ENCODE peak calls at places on chromosomes 13 and 19, in eight cellular contexts. R is H9, V is MM.1S, P is GM12878, E is hepatocyte, N is OCI-LY7, M is fibroblast of lung, W is PC-9. D is an unnamed sample.

GRCh38 chr13:97307882-97308624 is 85.9 kb downstream of the MBNL2 start:
- DNase-seq in R (no peak), V (no peak), P (no peak), M (peak; percentile 47), E (no peak), W (peak; percentile 59), N (no peak), D (peak; percentile 86)

GRCh38 chr13:99321709-99322108 is 14.5 kb upstream of the GPR183 start:
- DNase-seq in W (no peak), P (no peak), V (no peak), M (no peak), N (no peak), E (no peak), R (no peak), D (no peak)

GRCh38 chr19:41997851-41998229 is 3.8 kb upstream of the ATP1A3 start:
- DNase-seq in P (no peak), R (peak; percentile 51), E (no peak), V (no peak), N (peak; percentile 46), M (no peak), W (no peak), D (no peak)

GRCh38 chr13:48411281-48412099 is 1.4 kb downstream of the LPAR6 start:
- DNase-seq in N (no peak), V (no peak), E (peak; percentile 7), M (no peak), R (no peak), W (no peak), P (no peak), D (no peak)

GRCh38 chr13:26929971-26930730 is 169.6 kb upstream of the GPR12 start:
- DNase-seq in M (peak; percentile 66), R (peak; percentile 83), W (peak; percentile 48), E (peak; percentile 87), P (no peak), N (peak; percentile 72), V (peak; percentile 38), D (peak; percentile 28)

GRCh38 chr13:74761794-74762193 is 627.6 kb upstream of the KLF12 start:
- DNase-seq in E (no peak), R (no peak), P (no peak), M (no peak), W (no peak), N (no peak), V (no peak), D (no peak)

GRCh38 chr19:56301152-56301551 is 13.5 kb downstream of the ZSCAN5A start:
- DNase-seq in P (no peak), W (no peak), R (no peak), E (no peak), N (no peak), V (no peak), M (no peak), D (no peak)

GRCh38 chr13:32075150-32075851 is 43.7 kb downstream of the FRY start:
- DNase-seq in W (no peak), V (no peak), P (no peak), E (no peak), R (no peak), N (no peak), M (no peak), D (no peak)

GRCh38 chr19:34513767-34514166 is 32.2 kb downstream of the WTIP start:
- DNase-seq in R (no peak), W (no peak), E (no peak), M (no peak), V (no peak), N (no peak), P (no peak), D (no peak)

GRCh38 chr13:88154001-88154400 is 482.8 kb downstream of the SLITRK5 start:
- DNase-seq in P (no peak), N (no peak), V (no peak), M (no peak), W (no peak), R (no peak), E (no peak), D (no peak)

DNA sequence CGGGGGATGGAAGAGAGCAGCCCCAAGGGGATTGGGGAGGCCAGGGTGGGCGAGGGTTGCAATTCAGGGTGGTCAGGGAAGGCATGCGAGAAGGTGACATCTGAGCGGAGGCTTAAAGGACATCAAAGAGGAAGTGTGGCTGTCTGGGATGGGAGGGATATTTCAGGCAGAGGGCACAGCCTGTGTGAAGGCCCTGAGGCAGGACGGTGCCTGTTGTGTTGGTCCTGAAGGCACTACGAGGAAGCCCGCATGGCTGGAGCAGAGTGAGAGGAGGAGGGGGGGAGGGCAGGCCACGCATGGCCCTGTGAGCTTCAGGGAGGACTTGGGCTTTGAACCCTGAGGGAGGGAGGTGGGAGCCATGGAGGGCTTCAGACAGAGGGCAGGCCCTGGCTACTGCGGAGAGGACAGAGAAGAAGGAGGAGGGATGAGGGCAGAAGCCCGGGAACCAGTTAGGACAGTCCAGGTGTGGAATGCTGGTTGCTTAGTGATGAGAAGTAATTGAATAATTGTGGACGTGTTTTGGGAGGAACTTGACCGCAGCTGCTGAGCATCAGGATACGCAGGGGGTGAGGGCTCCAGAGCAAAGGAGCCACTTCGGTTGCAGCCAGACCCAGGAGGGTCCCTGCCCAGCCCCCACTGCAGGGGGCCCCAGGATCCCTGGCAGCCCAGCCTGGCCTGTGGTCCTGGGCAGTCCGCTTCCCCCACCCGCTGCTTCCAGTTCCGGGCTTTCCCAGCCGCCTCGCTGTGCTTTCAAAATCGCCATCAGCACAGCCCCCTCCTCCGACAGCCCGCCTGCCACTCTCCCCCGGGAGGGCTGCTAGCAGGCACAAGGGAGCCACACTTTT is 6.2 kb downstream of the TLE6 start:
- DNase-seq in E (peak; percentile 75), V (no peak), M (peak; percentile 75), N (peak; percentile 58), P (no peak), W (peak; percentile 63), R (peak; percentile 92), D (peak; percentile 76)
- H3K27ac ChIP-seq in E (peak overlapping the region; percentile 88), V (no peak overlapping the region), M (peak overlapping the region; percentile 78), N (no peak overlapping the region), P (no peak overlapping the region), W (no peak overlapping the region), R (no peak overlapping the region), D (no peak overlapping the region)

GRCh38 chr13:24038846-24039330 is 121.6 kb upstream of the SPATA13 start:
- DNase-seq in E (no peak), P (no peak), N (no peak), M (no peak), R (no peak), W (peak; percentile 59), V (no peak), D (peak; percentile 57)

GRCh38 chr13:24040835-24041234 is 119.7 kb upstream of the SPATA13 start:
- DNase-seq in P (no peak), V (no peak), N (no peak), R (no peak), M (no peak), E (no peak), W (no peak), D (no peak)

GRCh38 chr13:24038405-24038804 is 122.1 kb upstream of the SPATA13 start:
- DNase-seq in V (no peak), N (no peak), M (peak; percentile 35), W (peak; percentile 29), R (no peak), E (no peak), P (no peak), D (peak; percentile 26)

GRCh38 chr13:24041822-24042221 is 118.7 kb upstream of the SPATA13 start:
- DNase-seq in N (no peak), E (no peak), W (no peak), V (no peak), R (no peak), P (no peak), M (no peak), D (no peak)

GRCh38 chr13:24039621-24040475 is 120.7 kb upstream of the SPATA13 start:
- DNase-seq in P (peak; percentile 48), R (no peak), N (no peak), M (no peak), W (no peak), E (no peak), V (no peak), D (no peak)
- H2AFZ ChIP-seq in P (no peak overlapping the region), R (no peak overlapping the region), N (no peak overlapping the region), M (no peak overlapping the region), W (no peak overlapping the region), E (no peak overlapping the region), V (no peak overlapping the region), D (no peak overlapping the region)

GRCh38 chr13:70967564-70967963 is 859.3 kb upstream of the KLHL1 start:
- DNase-seq in P (no peak), E (no peak), W (no peak), R (no peak), N (no peak), V (no peak), M (no peak), D (no peak)

GRCh38 chr13:70960841-70961443 is 852.7 kb upstream of the KLHL1 start:
- DNase-seq in N (peak; percentile 1), E (peak; percentile 64), M (peak; percentile 69), R (no peak), V (peak; percentile 31), P (peak; percentile 3), W (peak; percentile 3), D (peak; percentile 5)

GRCh38 chr13:70959376-70959775 is 851.1 kb upstream of the KLHL1 start:
- DNase-seq in W (no peak), M (no peak), R (no peak), P (no peak), N (no peak), V (no peak), E (no peak), D (no peak)

GRCh38 chr13:70964124-70964523 is 855.9 kb upstream of the KLHL1 start:
- DNase-seq in N (no peak), P (no peak), E (no peak), R (no peak), V (no peak), W (no peak), M (peak; percentile 17), D (no peak)
- TF ChIP-seq CTCF in N (peak; percentile 51), P (peak; percentile 23), E (peak; percentile 24), R (peak; percentile 50), V (peak; percentile 23), W (no peak), M (no peak), D (peak; percentile 33)

GRCh38 chr19:38841180-38841766 is 8.5 kb downstream of the HNRNPL start:
- DNase-seq in N (no peak), W (no peak), V (no peak), P (no peak), R (no peak), M (no peak), E (no peak), D (no peak)

GRCh38 chr19:38838986-38839761 is 7.6 kb upstream of the ECH1 start:
- DNase-seq in W (no peak), P (no peak), M (no peak), V (no peak), E (peak; percentile 18), N (no peak), R (no peak), D (peak; percentile 11)

GRCh38 chr19:38841787-38842438 is 7.9 kb downstream of the HNRNPL start:
- DNase-seq in P (no peak), V (no peak), W (no peak), N (no peak), M (no peak), E (no peak), R (no peak), D (no peak)

GRCh38 chr19:38839816-38840582 is 8.4 kb upstream of the ECH1 start:
- DNase-seq in W (no peak), M (no peak), N (no peak), E (no peak), P (no peak), V (no peak), R (no peak), D (peak; percentile 29)

DNA sequence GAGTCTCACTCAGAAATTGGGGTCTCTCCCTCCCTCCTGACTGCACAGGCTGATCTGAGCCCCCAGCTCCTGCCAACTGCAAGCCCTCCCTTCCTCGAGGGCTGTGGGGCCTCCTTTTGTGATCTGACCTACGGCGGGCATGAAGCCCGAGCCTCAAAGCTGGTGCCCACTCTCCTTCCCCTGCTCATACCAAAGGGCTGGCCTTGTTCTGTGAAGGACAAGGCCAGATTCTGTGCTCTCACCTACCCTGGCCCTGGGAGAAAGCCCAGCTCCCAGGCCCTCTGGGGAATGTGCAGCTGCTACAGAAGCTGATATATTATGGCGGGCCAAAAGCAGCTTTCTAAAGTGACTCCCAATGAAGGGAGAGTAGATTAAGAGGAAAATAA is 9.0 kb upstream of the ECH1 start:
- DNase-seq in W (no peak), E (no peak), R (no peak), N (no peak), P (no peak), V (no peak), M (no peak), D (no peak)
- H3K27ac ChIP-seq in W (peak overlapping the region; percentile 31), E (peak overlapping the region; percentile 99), R (no peak overlapping the region), N (no peak overlapping the region), P (no peak overlapping the region), V (no peak overlapping the region), M (no peak overlapping the region), D (no peak overlapping the region)